ENCODE peak calls at places on chromosomes 3 and 15, in ten cellular contexts. H is sigmoid colon; R is CD8-positive, alpha-beta memory T cell; K is stomach; O is cardiac fibroblast; W is colonic mucosa; N is dorsolateral prefrontal cortex; V is CD4-positive, CD25-positive, alpha-beta regulatory T cell; L is adipocyte; E is skeletal muscle cell. P is an unnamed sample.

GRCh38 chr3:164332856-164333802 is 745.2 kb downstream of the SI start:
- DNase-seq in H (no peak), R (no peak), K (no peak), O (no peak), W (no peak), N (no peak), V (no peak), L (peak; percentile 78), E (no peak), P (no peak)

GRCh38 chr15:65066635-65067333 is 1.0 kb downstream of the RASL12 start:
- DNase-seq in H (peak; percentile 80), R (no peak), K (no peak), O (no peak), W (no peak), N (no peak), V (no peak), L (no peak), E (no peak), P (no peak)

GRCh38 chr15:39830166-39830565 is 47.5 kb upstream of the FSIP1 start:
- DNase-seq in H (no peak), R (no peak), K (no peak), O (no peak), W (no peak), N (no peak), V (no peak), L (no peak), E (no peak), P (no peak)

GRCh38 chr15:29698030-29698701 is 124.1 kb downstream of the TJP1 start:
- DNase-seq in H (no peak), R (no peak), K (no peak), O (peak; percentile 92), W (no peak), N (no peak), V (no peak), L (peak; percentile 15), E (peak; percentile 53), P (no peak)

GRCh38 chr15:96183927-96184266 is 146.6 kb upstream of the NR2F2 start:
- DNase-seq in H (no peak), R (no peak), K (no peak), O (no peak), W (no peak), N (no peak), V (no peak), L (no peak), E (no peak), P (no peak)

GRCh38 chr3:55797084-55797483 is 310.0 kb upstream of the WNT5A start:
- DNase-seq in H (no peak), R (no peak), K (no peak), O (no peak), W (no peak), N (no peak), V (no peak), L (peak; percentile 69), E (no peak), P (no peak)

GRCh38 chr3:149224736-149225594 is 3.3 kb upstream of the CP start:
- DNase-seq in H (no peak), R (peak; percentile 3), K (no peak), O (peak; percentile 95), W (no peak), N (no peak), V (no peak), L (peak; percentile 85), E (peak; percentile 59), P (peak; percentile 90)

GRCh38 chr15:66045542-66045941 is 176.3 kb downstream of the RAB11A start:
- DNase-seq in H (no peak), R (no peak), K (no peak), O (no peak), W (no peak), N (no peak), V (no peak), L (no peak), E (no peak), P (no peak)

GRCh38 chr15:83066034-83066760 is 855 bp downstream of the BTBD1 start:
- DNase-seq in H (no peak), R (no peak), K (no peak), O (no peak), W (peak; percentile 32), N (no peak), V (no peak), L (peak; percentile 45), E (no peak), P (no peak)

GRCh38 chr15:83066761-83067637 is at the start of gene BTBD1:
- DNase-seq in H (peak; percentile 96), R (peak; percentile 72), K (peak; percentile 90), O (peak; percentile 97), W (peak; percentile 95), N (peak; percentile 87), V (peak; percentile 75), L (peak; percentile 98), E (peak; percentile 94), P (peak; percentile 96)

GRCh38 chr15:83067638-83067962 is 548 bp upstream of the BTBD1 start:
- DNase-seq in H (no peak), R (no peak), K (no peak), O (no peak), W (no peak), N (no peak), V (no peak), L (no peak), E (no peak), P (no peak)

GRCh38 chr15:83065431-83065830 is 1.6 kb downstream of the BTBD1 start:
- DNase-seq in H (no peak), R (no peak), K (no peak), O (no peak), W (no peak), N (no peak), V (no peak), L (peak; percentile 20), E (no peak), P (no peak)

GRCh38 chr15:83068054-83068453 is 1.0 kb upstream of the BTBD1 start:
- DNase-seq in H (no peak), R (no peak), K (no peak), O (no peak), W (no peak), N (no peak), V (no peak), L (no peak), E (no peak), P (no peak)
- H3K4me3 ChIP-seq in H (no peak overlapping the region), R (no peak overlapping the region), K (no peak overlapping the region), O (no peak overlapping the region), W (no peak overlapping the region), N (no peak overlapping the region), V (no peak overlapping the region), L (no peak overlapping the region), E (no peak overlapping the region), P (no peak overlapping the region)

GRCh38 chr15:31974154-31974794 is 56.0 kb upstream of the CHRNA7 start:
- DNase-seq in H (no peak), R (no peak), K (no peak), O (no peak), W (no peak), N (no peak), V (no peak), L (no peak), E (no peak), P (no peak)

GRCh38 chr15:31974855-31975421 is 55.4 kb upstream of the CHRNA7 start:
- DNase-seq in H (no peak), R (no peak), K (no peak), O (peak; percentile 39), W (peak; percentile 59), N (peak; percentile 59), V (peak; percentile 20), L (peak; percentile 68), E (no peak), P (peak; percentile 34)

GRCh38 chr15:31975446-31976229 is 54.7 kb upstream of the CHRNA7 start:
- DNase-seq in H (no peak), R (no peak), K (no peak), O (peak; percentile 7), W (peak; percentile 60), N (peak; percentile 50), V (no peak), L (peak; percentile 44), E (no peak), P (no peak)

GRCh38 chr15:31977138-31977537 is 53.2 kb upstream of the CHRNA7 start:
- DNase-seq in H (no peak), R (no peak), K (no peak), O (no peak), W (no peak), N (no peak), V (no peak), L (no peak), E (no peak), P (no peak)

DNA sequence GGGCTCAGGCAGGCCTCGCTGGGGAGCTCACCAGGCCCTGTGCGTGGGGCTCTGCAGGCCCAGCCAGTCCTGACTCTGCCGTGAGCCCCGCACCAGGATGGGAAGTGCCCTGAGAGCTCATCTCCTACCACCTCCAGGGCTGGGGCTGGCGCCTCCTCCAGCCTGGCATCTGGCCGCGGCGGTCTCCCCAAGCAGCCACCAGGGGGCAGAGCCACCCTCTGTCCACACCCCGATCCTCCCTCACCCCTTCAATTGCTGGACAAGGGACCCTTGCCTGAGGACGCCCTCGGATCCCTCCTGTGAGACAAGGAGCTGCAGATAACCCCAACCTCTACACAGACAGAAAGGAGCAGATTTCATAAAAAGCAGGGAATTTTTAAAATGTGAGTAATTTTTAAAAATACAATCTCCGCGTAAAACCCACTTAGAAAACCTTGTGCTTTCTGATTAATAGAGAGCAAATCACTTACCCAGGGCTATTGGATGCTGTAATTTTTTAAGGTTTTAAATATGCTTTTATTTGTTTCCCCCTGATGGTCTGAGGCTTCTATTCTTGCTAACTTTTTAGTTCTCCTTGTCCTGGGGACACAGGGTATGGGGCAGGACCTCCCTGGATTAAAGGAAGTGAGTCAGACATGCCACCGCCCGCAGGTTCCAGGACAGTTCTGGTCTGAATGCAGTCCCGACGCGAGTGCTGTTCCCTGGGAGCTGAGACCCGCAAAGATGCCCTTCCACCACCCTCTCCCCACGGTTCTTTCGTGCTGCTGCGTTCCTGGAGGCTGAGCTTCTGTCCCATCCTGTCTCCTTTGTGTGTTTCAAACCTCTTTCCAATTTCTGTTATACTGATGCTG is 52.3 kb upstream of the CHRNA7 start:
- DNase-seq in H (no peak), R (peak; percentile 23), K (peak; percentile 73), O (peak; percentile 39), W (peak; percentile 68), N (peak; percentile 60), V (peak; percentile 36), L (peak; percentile 70), E (no peak), P (peak; percentile 57)
- H3K4me3 ChIP-seq in H (no peak overlapping the region), R (no peak overlapping the region), K (no peak overlapping the region), O (no peak overlapping the region), W (no peak overlapping the region), N (no peak overlapping the region), V (no peak overlapping the region), L (no peak overlapping the region), E (no peak overlapping the region), P (no peak overlapping the region)

DNA sequence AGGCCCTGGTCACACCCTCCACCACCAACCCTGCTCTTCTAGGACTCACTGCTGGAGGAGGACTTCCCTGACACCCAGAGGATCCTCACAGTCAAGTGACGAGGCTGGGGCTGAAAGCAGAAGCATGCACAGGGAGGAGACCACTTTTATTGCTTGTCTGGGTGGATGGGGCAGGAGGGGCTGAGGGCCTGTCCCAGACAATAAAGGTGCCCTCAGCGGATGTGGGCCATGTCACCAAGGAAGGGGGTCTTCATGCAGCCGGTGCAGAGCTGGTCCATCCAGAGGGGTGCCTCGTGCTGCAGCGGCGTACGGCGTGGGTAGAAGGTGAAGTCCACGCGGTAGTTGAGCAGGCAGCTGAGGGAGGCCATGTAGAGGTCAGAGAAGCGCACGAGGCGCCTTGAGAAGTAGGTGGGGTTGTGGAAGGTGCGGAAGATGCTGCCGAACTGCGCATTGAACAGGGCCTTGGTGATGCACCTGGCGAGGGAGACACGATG is 9.4 kb downstream of the NT5DC2 start:
- DNase-seq in H (peak; percentile 48), R (no peak), K (no peak), O (no peak), W (no peak), N (no peak), V (no peak), L (no peak), E (no peak), P (no peak)
- H3K4me3 ChIP-seq in H (no peak overlapping the region), R (no peak overlapping the region), K (no peak overlapping the region), O (no peak overlapping the region), W (no peak overlapping the region), N (no peak overlapping the region), V (no peak overlapping the region), L (no peak overlapping the region), E (no peak overlapping the region), P (no peak overlapping the region)

GRCh38 chr15:59251001-59251845 is 44.6 kb downstream of the LDHAL6B start:
- DNase-seq in H (no peak), R (no peak), K (no peak), O (no peak), W (no peak), N (no peak), V (no peak), L (no peak), E (no peak), P (peak; percentile 76)

GRCh38 chr15:59252137-59252536 is 45.5 kb downstream of the LDHAL6B start:
- DNase-seq in H (no peak), R (no peak), K (no peak), O (no peak), W (no peak), N (no peak), V (no peak), L (no peak), E (no peak), P (peak; percentile 54)

GRCh38 chr15:59247364-59247763 is 40.7 kb downstream of the LDHAL6B start:
- DNase-seq in H (no peak), R (peak; percentile 30), K (peak; percentile 61), O (peak; percentile 86), W (peak; percentile 72), N (peak; percentile 77), V (peak; percentile 44), L (peak; percentile 81), E (peak; percentile 32), P (peak; percentile 87)

GRCh38 chr15:59249816-59250215 is 43.2 kb downstream of the LDHAL6B start:
- DNase-seq in H (no peak), R (no peak), K (no peak), O (no peak), W (no peak), N (no peak), V (no peak), L (no peak), E (no peak), P (peak; percentile 14)

GRCh38 chr15:59250249-59250648 is 43.6 kb downstream of the LDHAL6B start:
- DNase-seq in H (no peak), R (no peak), K (no peak), O (no peak), W (peak; percentile 55), N (no peak), V (no peak), L (no peak), E (no peak), P (no peak)
- H3K4me3 ChIP-seq in H (no peak overlapping the region), R (no peak overlapping the region), K (no peak overlapping the region), O (no peak overlapping the region), W (no peak overlapping the region), N (no peak overlapping the region), V (no peak overlapping the region), L (no peak overlapping the region), E (no peak overlapping the region), P (no peak overlapping the region)